ENCODE peak calls at places on chromosomes 3 and 15, in seven cellular contexts. H, G, X, Y, R, U and I are unnamed samples.

GRCh38 chr3:46700772-46701171 is 420 bp upstream of the TMIE start:
- DNase-seq in H (no peak), G (no peak), X (no peak), Y (peak), R (no peak), U (no peak), I (no peak)

GRCh38 chr3:47954562-47954961 is 61.7 kb downstream of the MAP4 start:
- DNase-seq in H (peak), G (no peak), X (no peak), Y (peak), R (no peak), U (no peak), I (no peak)

GRCh38 chr3:119084371-119085069 is 49.9 kb upstream of the IGSF11 start:
- DNase-seq in H (no peak), G (no peak), X (no peak), Y (no peak), R (no peak), U (peak), I (no peak)

GRCh38 chr15:100696452-100696851 is 94.1 kb downstream of the ASB7 start:
- DNase-seq in H (no peak), G (peak), X (no peak), Y (no peak), R (no peak), U (no peak), I (no peak)

GRCh38 chr3:154316974-154317767 is 7.1 kb downstream of the DHX36 start:
- DNase-seq in H (no peak), G (no peak), X (no peak), Y (no peak), R (no peak), U (no peak), I (no peak)

GRCh38 chr3:62041681-62042080 is 331.7 kb downstream of the FEZF2 start:
- DNase-seq in H (no peak), G (no peak), X (no peak), Y (no peak), R (no peak), U (no peak), I (no peak)

GRCh38 chr3:168044049-168044448 is 51.7 kb downstream of the GOLIM4 start:
- DNase-seq in H (no peak), G (no peak), X (no peak), Y (peak), R (no peak), U (no peak), I (no peak)

GRCh38 chr3:64214697-64215018 is 10.6 kb downstream of the PRICKLE2 start:
- DNase-seq in H (peak), G (no peak), X (no peak), Y (no peak), R (no peak), U (peak), I (no peak)

GRCh38 chr3:175668300-175668699 is 809.2 kb downstream of the NAALADL2 start:
- DNase-seq in H (peak), G (no peak), X (no peak), Y (no peak), R (no peak), U (peak), I (no peak)

GRCh38 chr15:92069308-92070244 is 216.1 kb downstream of the SLCO3A1 start:
- DNase-seq in H (peak), G (no peak), X (no peak), Y (no peak), R (no peak), U (peak), I (no peak)

GRCh38 chr15:28184166-28184565 is 85.1 kb upstream of the OCA2 start:
- DNase-seq in H (peak), G (no peak), X (no peak), Y (no peak), R (no peak), U (no peak), I (no peak)

GRCh38 chr3:81874738-81875137 is 113.3 kb upstream of the GBE1 start:
- DNase-seq in H (no peak), G (no peak), X (no peak), Y (no peak), R (no peak), U (no peak), I (no peak)

GRCh38 chr3:135271562-135272290 is 476.7 kb downstream of the EPHB1 start:
- DNase-seq in H (no peak), G (no peak), X (no peak), Y (no peak), R (no peak), U (no peak), I (no peak)

GRCh38 chr3:132867526-132867925 is 145.3 kb upstream of the NPHP3 start:
- DNase-seq in H (no peak), G (no peak), X (no peak), Y (no peak), R (no peak), U (no peak), I (no peak)

GRCh38 chr3:84987709-84988504 is 29.1 kb downstream of the CADM2 start:
- DNase-seq in H (no peak), G (no peak), X (no peak), Y (peak), R (no peak), U (no peak), I (no peak)

GRCh38 chr3:112860898-112861297 is 14.2 kb upstream of the CD200R1L start:
- DNase-seq in H (no peak), G (no peak), X (no peak), Y (no peak), R (no peak), U (no peak), I (no peak)

GRCh38 chr3:151146071-151146730 is 56.8 kb downstream of the GPR171 start:
- DNase-seq in H (peak), G (peak), X (peak), Y (peak), R (peak), U (peak), I (peak)

GRCh38 chr15:75363786-75364185 is 4.6 kb downstream of the MAN2C1 start:
- DNase-seq in H (no peak), G (no peak), X (no peak), Y (no peak), R (no peak), U (no peak), I (no peak)

GRCh38 chr3:107289354-107289753 is 87.9 kb upstream of the CCDC54 start:
- DNase-seq in H (no peak), G (no peak), X (no peak), Y (no peak), R (no peak), U (no peak), I (no peak)

GRCh38 chr3:49668414-49668797 is 5.7 kb upstream of the APEH start:
- DNase-seq in H (no peak), G (no peak), X (peak), Y (no peak), R (no peak), U (no peak), I (no peak)
- H3K4me2 ChIP-seq in H (no peak), G (no peak), X (no peak), Y (no peak), R (no peak), U (no peak), I (no peak)

GRCh38 chr15:77577350-77577749 is 55.4 kb downstream of the LINGO1 start:
- DNase-seq in H (no peak), G (no peak), X (no peak), Y (peak), R (no peak), U (no peak), I (no peak)
- H3K4me2 ChIP-seq in H (no peak), G (no peak), X (no peak), Y (no peak), R (no peak), U (no peak), I (no peak)

GRCh38 chr3:186239321-186239720 is 122.7 kb downstream of the DGKG start:
- DNase-seq in H (no peak), G (peak), X (no peak), Y (no peak), R (no peak), U (no peak), I (no peak)

GRCh38 chr3:186241910-186242821 is 119.9 kb downstream of the DGKG start:
- DNase-seq in H (peak), G (peak), X (peak), Y (peak), R (peak), U (peak), I (peak)

GRCh38 chr3:186235554-186235953 is 126.5 kb downstream of the DGKG start:
- DNase-seq in H (no peak), G (no peak), X (peak), Y (no peak), R (no peak), U (no peak), I (peak)

GRCh38 chr3:186237915-186238314 is 124.1 kb downstream of the DGKG start:
- DNase-seq in H (no peak), G (no peak), X (no peak), Y (no peak), R (no peak), U (no peak), I (peak)

DNA sequence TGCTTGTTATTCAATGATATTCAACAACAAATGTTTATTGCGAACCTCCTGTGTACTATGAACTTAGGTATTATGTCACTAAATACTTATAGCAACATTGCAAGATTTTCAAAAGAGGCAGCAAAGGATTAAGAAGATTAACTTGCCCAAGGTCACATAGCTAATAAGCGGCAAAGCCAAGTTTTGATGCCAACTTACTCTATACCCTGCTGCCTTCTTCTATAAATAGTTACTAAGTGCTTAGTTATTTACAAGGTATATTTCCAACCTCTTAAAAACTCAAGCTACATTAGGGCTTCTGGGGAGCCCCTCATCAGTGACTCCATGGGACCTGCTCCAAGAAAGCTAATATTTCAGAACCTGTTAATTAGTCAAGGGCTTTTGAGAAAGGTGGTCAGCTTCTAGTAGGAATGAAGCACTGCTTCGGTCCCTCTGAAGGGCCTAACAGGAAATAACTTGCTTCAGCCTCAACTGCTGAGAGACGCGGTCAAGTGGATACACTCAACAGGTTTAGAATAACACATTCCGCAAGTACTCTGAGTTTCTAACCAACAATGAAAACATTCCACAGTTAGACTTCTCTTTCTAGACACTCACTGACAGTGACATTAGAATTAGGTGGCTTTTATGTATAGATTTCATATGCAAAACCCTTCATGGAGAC is 125.5 kb downstream of the DGKG start:
- DNase-seq in H (no peak), G (no peak), X (peak), Y (no peak), R (no peak), U (no peak), I (no peak)
- H3K4me2 ChIP-seq in H (no peak), G (no peak), X (no peak), Y (no peak), R (no peak), U (no peak), I (no peak)

DNA sequence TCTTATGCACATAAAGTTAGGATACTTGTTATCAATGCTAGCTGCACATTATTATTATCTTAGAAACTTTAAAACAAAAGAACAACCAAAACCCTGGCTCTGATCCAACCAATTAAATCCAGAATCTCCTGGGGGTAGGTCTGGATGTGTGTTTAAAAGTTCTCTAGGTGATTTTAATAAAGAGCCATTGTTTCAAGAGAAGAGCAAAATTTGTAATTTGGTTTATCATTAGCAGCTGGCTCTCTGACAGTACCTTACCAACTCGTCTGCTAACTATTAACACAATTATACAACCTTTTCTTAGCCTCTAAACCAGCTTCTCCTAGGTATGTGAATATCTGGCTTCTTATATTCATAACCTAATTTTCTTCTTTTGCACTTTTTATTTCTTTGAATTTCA is 68.9 kb downstream of the IFT80 start:
- DNase-seq in H (no peak), G (no peak), X (no peak), Y (no peak), R (no peak), U (no peak), I (no peak)
- H3K4me2 ChIP-seq in H (no peak), G (no peak), X (no peak), Y (peak), R (no peak), U (no peak), I (no peak)

GRCh38 chr3:16289144-16289889 is 24.3 kb downstream of the OXNAD1 start:
- DNase-seq in H (peak), G (no peak), X (no peak), Y (no peak), R (no peak), U (no peak), I (no peak)

GRCh38 chr3:16286672-16287604 is 21.9 kb downstream of the OXNAD1 start:
- DNase-seq in H (no peak), G (no peak), X (no peak), Y (no peak), R (no peak), U (no peak), I (no peak)

GRCh38 chr3:16288664-16289063 is 23.7 kb downstream of the OXNAD1 start:
- DNase-seq in H (no peak), G (no peak), X (no peak), Y (no peak), R (no peak), U (no peak), I (no peak)

GRCh38 chr3:16290827-16291196 is 25.8 kb downstream of the OXNAD1 start:
- DNase-seq in H (no peak), G (no peak), X (peak), Y (no peak), R (no peak), U (peak), I (peak)

GRCh38 chr3:16290007-16290826 is 25.2 kb downstream of the OXNAD1 start:
- DNase-seq in H (peak), G (no peak), X (peak), Y (peak), R (peak), U (peak), I (peak)
- H3K4me2 ChIP-seq in H (no peak), G (no peak), X (peak), Y (no peak), R (no peak), U (no peak), I (peak)

DNA sequence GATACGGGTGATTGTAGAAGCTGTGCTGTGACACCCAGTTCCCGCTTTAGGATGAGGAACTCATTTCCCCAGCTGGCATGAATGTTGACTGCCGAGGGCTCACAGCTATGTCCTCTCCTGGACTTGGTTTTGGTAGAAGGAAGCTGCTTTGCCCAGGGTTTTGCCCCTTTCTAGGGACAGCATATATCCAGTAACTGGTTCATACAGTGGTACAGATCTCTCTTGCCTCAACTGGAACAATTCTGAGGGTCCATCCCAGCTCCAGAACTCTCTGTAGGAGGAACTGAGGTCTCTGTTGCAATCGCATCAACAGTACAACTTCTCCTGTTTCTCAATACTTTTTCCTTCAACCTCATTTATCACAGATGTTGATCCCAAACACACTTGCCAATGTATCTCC is 54.5 kb upstream of the FNDC3B start:
- DNase-seq in H (no peak), G (no peak), X (no peak), Y (no peak), R (no peak), U (no peak), I (no peak)
- H3K4me2 ChIP-seq in H (no peak), G (no peak), X (no peak), Y (no peak), R (no peak), U (no peak), I (no peak)

DNA sequence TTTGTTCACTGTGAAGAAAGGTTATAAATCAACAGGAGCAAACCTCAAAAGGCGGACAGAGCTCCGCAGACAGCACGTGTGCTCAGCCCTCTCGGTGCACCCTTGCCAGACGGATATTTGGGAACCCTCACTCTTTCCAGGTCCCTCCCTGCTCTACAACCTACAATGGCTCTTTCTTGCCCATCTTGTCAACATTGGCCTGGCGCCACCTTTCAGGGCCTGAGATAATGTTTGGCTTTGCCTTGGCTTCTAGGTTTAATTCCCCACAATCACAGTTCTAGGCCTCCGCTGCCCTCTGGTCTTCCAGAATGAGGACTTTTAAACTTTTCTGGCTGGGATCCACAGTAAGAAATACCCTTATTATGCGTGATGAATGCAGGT is 21.9 kb downstream of the THSD4 start:
- DNase-seq in H (no peak), G (no peak), X (no peak), Y (no peak), R (no peak), U (no peak), I (no peak)
- H3K4me2 ChIP-seq in H (no peak), G (no peak), X (no peak), Y (peak), R (no peak), U (no peak), I (no peak)